ENCODE peak calls at places on chromosomes 5 and 9, in seven cellular contexts. E is trophoblast cell, C is IMR-90, A is H1, S is mesendoderm, G is neuronal stem cell, L is H9. B is an unnamed sample.
A peak's percentile ranks its signal among the peaks of the same experiment; 100 is the strongest.

GRCh38 chr9:72912476-72913381 is 40.1 kb downstream of the ALDH1A1 start:
- DNase-seq in L (no peak), E (no peak), A (no peak), S (no peak), G (no peak), C (no peak), B (no peak)

GRCh38 chr5:143938230-143938629 is 126.3 kb downstream of the HMHB1 start:
- DNase-seq in S (no peak), A (no peak), C (peak; percentile 16), G (no peak), L (no peak), E (no peak), B (no peak)

GRCh38 chr5:109496112-109496511 is 86.3 kb upstream of the PJA2 start:
- DNase-seq in L (no peak), S (no peak), G (no peak), E (peak; percentile 12), A (no peak), C (no peak), B (no peak)

GRCh38 chr5:149126898-149127297 is 14.4 kb upstream of the ABLIM3 start:
- DNase-seq in S (no peak), G (no peak), A (no peak), E (peak; percentile 77), L (no peak), C (no peak), B (peak; percentile 58)

GRCh38 chr5:435961-436640 is 6.9 kb upstream of the EXOC3 start:
- DNase-seq in S (peak; percentile 29), G (no peak), E (peak; percentile 17), L (peak; percentile 47), A (no peak), C (peak; percentile 30), B (peak; percentile 49)

GRCh38 chr9:114448706-114449105 is 56.6 kb downstream of the WHRN start:
- DNase-seq in S (no peak), G (no peak), L (no peak), C (peak; percentile 18), A (no peak), E (no peak), B (peak; percentile 5)

GRCh38 chr5:132491368-132492364 is 1.1 kb upstream of the IRF1 start:
- DNase-seq in C (no peak), A (peak; percentile 64), S (peak; percentile 55), L (peak; percentile 54), G (no peak), E (peak; percentile 64), B (peak; percentile 46)

GRCh38 chr5:152487130-152487529 is 82.1 kb upstream of the NMUR2 start:
- DNase-seq in G (no peak), L (no peak), S (no peak), C (no peak), A (no peak), E (no peak), B (no peak)

GRCh38 chr9:88980732-88981336 is 10.4 kb upstream of the S1PR3 start:
- DNase-seq in C (peak; percentile 86), L (no peak), A (no peak), G (no peak), S (no peak), E (no peak), B (no peak)

GRCh38 chr5:16260000-16260399 is 80.4 kb upstream of the MARCHF11 start:
- DNase-seq in G (no peak), E (no peak), L (no peak), A (no peak), C (no peak), S (no peak), B (no peak)

GRCh38 chr5:3843691-3844090 is 248.1 kb downstream of the IRX1 start:
- DNase-seq in S (no peak), A (no peak), L (no peak), G (no peak), C (no peak), E (no peak), B (no peak)

GRCh38 chr9:2676466-2676865 is 40.8 kb upstream of the KCNV2 start:
- DNase-seq in L (no peak), E (no peak), A (no peak), G (no peak), C (no peak), S (no peak), B (no peak)

GRCh38 chr5:26763151-26763550 is 275.2 kb downstream of the CDH9 start:
- DNase-seq in S (no peak), C (no peak), L (no peak), E (no peak), A (no peak), G (no peak), B (peak; percentile 14)

GRCh38 chr9:28051559-28051958 is 478.3 kb upstream of the C9orf72 start:
- DNase-seq in L (no peak), E (peak; percentile 7), G (no peak), A (no peak), C (no peak), S (no peak), B (peak; percentile 6)

GRCh38 chr5:43421450-43422133 is 9.4 kb upstream of the CCL28 start:
- DNase-seq in A (no peak), S (no peak), G (no peak), C (no peak), L (no peak), E (no peak), B (no peak)

GRCh38 chr5:69046375-69046957 is 47.3 kb upstream of the SLC30A5 start:
- DNase-seq in C (peak; percentile 37), E (no peak), G (no peak), A (no peak), L (no peak), S (peak; percentile 35), B (peak; percentile 46)

GRCh38 chr5:126339215-126339805 is 83.9 kb upstream of the GRAMD2B start:
- DNase-seq in A (no peak), E (peak; percentile 86), G (peak; percentile 50), C (peak; percentile 75), L (no peak), S (peak; percentile 58), B (peak; percentile 72)

GRCh38 chr9:121362813-121363585 is 7.1 kb downstream of the STOM start:
- DNase-seq in C (peak; percentile 52), E (peak; percentile 42), A (no peak), G (no peak), L (no peak), S (no peak), B (peak; percentile 90)

GRCh38 chr9:102499468-102499867 is 495.7 kb upstream of the CYLC2 start:
- DNase-seq in L (no peak), E (no peak), A (no peak), G (no peak), C (no peak), S (no peak), B (no peak)

GRCh38 chr5:94389515-94389899 is 228.9 kb downstream of the KIAA0825 start:
- DNase-seq in L (no peak), S (no peak), C (no peak), A (no peak), E (no peak), G (no peak), B (no peak)

GRCh38 chr9:121735065-121735791 is 83.8 kb downstream of the DAB2IP start:
- DNase-seq in G (no peak), A (peak; percentile 71), L (peak; percentile 89), E (no peak), C (peak; percentile 80), S (peak; percentile 96), B (peak; percentile 86)

DNA sequence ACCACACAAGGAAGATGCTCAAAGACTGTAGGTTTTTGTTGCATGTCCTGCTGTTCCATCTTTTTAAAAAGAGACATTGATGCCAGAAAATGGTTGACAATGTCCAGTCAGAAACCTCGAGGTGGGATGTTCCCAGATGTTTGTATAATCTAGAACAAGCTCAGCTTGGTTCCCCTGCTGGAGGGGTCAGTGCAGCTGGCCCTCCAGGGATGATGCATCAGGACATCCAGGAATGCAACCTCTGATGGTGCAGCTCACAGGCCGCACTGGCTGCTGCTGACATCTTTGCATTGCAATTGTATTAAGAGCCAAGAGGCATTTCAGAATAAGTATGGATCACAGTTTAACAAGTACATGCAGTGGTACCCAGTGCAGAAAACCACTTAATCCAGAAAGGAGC is 122.4 kb downstream of the MED10 start:
- DNase-seq in E (no peak), A (no peak), C (no peak), L (no peak), S (no peak), G (no peak), B (no peak)
- H3K23ac ChIP-seq in E (no peak overlapping the region), A (no peak overlapping the region), C (no peak overlapping the region), L (no peak overlapping the region), S (no peak overlapping the region), G (no peak overlapping the region), B (no peak overlapping the region)

DNA sequence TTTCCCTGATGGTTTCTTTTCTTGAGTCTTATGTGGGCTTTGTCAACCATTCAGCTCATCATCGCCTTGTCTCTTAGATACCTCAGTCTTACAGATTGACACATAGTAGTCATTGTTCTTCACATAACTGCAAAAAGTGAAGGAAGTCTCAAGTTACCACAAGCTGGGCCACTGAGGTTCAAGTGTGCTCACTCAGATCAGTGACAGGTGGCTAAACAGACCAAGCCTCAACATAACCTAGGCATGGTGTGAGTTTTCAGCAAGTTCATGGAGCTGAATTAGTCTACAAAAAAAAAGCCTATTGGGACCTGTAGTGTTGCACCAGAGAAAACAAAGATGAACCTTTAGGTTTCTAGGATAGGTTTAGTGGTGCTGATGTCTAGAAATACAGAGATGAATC is 58.2 kb downstream of the RFK start:
- DNase-seq in E (no peak), C (no peak), S (no peak), A (no peak), L (no peak), G (no peak), B (no peak)
- H3K23ac ChIP-seq in E (no peak overlapping the region), C (no peak overlapping the region), S (no peak overlapping the region), A (no peak overlapping the region), L (no peak overlapping the region), G (no peak overlapping the region), B (no peak overlapping the region)

GRCh38 chr5:135163391-135163790 is 129.4 kb upstream of the PITX1 start:
- DNase-seq in G (no peak), S (no peak), C (no peak), L (no peak), E (no peak), A (no peak), B (no peak)

GRCh38 chr5:135167634-135168033 is 133.6 kb upstream of the PITX1 start:
- DNase-seq in E (no peak), A (no peak), S (no peak), C (no peak), G (no peak), L (no peak), B (no peak)

GRCh38 chr5:135162661-135163265 is 128.7 kb upstream of the PITX1 start:
- DNase-seq in G (no peak), L (no peak), C (peak; percentile 5), A (no peak), E (no peak), S (peak; percentile 56), B (no peak)

GRCh38 chr5:135160036-135160675 is 126.1 kb upstream of the PITX1 start:
- DNase-seq in E (peak; percentile 90), G (no peak), L (no peak), C (no peak), S (peak; percentile 72), A (no peak), B (no peak)

GRCh38 chr5:135163964-135164363 is 129.9 kb upstream of the PITX1 start:
- DNase-seq in E (no peak), S (no peak), C (no peak), G (no peak), L (no peak), A (no peak), B (no peak)
- H3K23ac ChIP-seq in E (no peak overlapping the region), S (no peak overlapping the region), C (no peak overlapping the region), G (no peak overlapping the region), L (no peak overlapping the region), A (no peak overlapping the region), B (no peak overlapping the region)

DNA sequence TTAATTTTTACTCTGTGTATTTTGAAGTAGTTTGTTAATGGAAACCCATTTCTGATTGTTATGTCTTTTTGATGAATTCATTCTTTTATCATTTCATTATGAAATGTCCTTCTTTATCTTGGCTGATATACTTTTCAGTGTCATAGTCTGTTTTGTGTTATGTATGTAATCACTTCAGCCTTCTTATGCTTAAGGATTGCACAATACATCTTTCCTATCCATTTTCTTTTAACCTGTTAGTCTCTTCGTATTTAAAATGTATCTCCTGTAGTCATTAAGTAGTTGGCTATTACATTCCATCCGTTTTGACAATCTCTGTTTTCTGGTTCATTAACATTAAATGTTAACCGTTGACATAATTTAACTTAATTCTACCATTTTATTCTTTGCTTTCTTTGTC is 344.6 kb upstream of the CTNND2 start:
- DNase-seq in G (no peak), L (no peak), E (no peak), A (no peak), S (no peak), C (no peak), B (no peak)
- H3K23ac ChIP-seq in G (no peak overlapping the region), L (no peak overlapping the region), E (no peak overlapping the region), A (no peak overlapping the region), S (no peak overlapping the region), C (no peak overlapping the region), B (no peak overlapping the region)

B was measured in mesenchymal stem cell.